ENCODE peak calls at places on chromosomes 12 and 14, in nine cellular contexts. H is colonic mucosa; K is Peyer's patch; A is hepatocyte; U is CD8-positive, alpha-beta T cell; W is stomach; C is H1; I is H9; F is GM12878. D is an unnamed sample. For H3K4me1, the result is how much of the 10 kb centered on the place peaks cover.

GRCh38 chr12:26668230-26668629 is 164.8 kb downstream of the ITPR2 start:
- DNase-seq in H (no peak), K (no peak), A (no peak), U (no peak), W (no peak), C (no peak), I (no peak), F (no peak), D (no peak)

GRCh38 chr14:61562321-61563161 is 132.8 kb upstream of the HIF1A start:
- DNase-seq in H (no peak), K (no peak), A (peak), U (no peak), W (no peak), C (no peak), I (no peak), F (no peak), D (no peak)

GRCh38 chr12:63919758-63920157 is 75.3 kb downstream of the SRGAP1 start:
- DNase-seq in H (no peak), K (no peak), A (no peak), U (no peak), W (no peak), C (no peak), I (no peak), F (no peak), D (no peak)

GRCh38 chr12:26091837-26092236 is 33.0 kb downstream of the BHLHE41 start:
- DNase-seq in H (no peak), K (no peak), A (peak), U (no peak), W (no peak), C (no peak), I (peak), F (no peak), D (no peak)

GRCh38 chr14:94680498-94681288 is 68.5 kb downstream of the SERPINA3 start:
- DNase-seq in H (no peak), K (no peak), A (no peak), U (no peak), W (no peak), C (no peak), I (no peak), F (no peak), D (no peak)

GRCh38 chr14:73262427-73263183 is 25.3 kb downstream of the PAPLN start:
- DNase-seq in H (no peak), K (no peak), A (no peak), U (no peak), W (no peak), C (no peak), I (no peak), F (no peak), D (no peak)

GRCh38 chr14:70889555-70889954 is 17.7 kb upstream of the PCNX1 start:
- DNase-seq in H (no peak), K (no peak), A (no peak), U (no peak), W (no peak), C (no peak), I (no peak), F (no peak), D (no peak)

GRCh38 chr14:68951800-68952540 is 27.1 kb downstream of the ACTN1 start:
- DNase-seq in H (no peak), K (no peak), A (no peak), U (no peak), W (no peak), C (no peak), I (no peak), F (no peak), D (no peak)

GRCh38 chr12:130104596-130105253 is 57.5 kb upstream of the FZD10 start:
- DNase-seq in H (no peak), K (no peak), A (no peak), U (no peak), W (no peak), C (no peak), I (peak), F (no peak), D (no peak)

GRCh38 chr14:92690171-92691011 is 58.0 kb downstream of the LGMN start:
- DNase-seq in H (peak), K (peak), A (peak), U (no peak), W (peak), C (no peak), I (peak), F (no peak), D (no peak)

GRCh38 chr14:38150075-38150474 is 57.6 kb upstream of the SSTR1 start:
- DNase-seq in H (no peak), K (no peak), A (no peak), U (no peak), W (no peak), C (no peak), I (no peak), F (no peak), D (no peak)

GRCh38 chr12:2064078-2064507 is 11.3 kb downstream of the CACNA1C start:
- DNase-seq in H (no peak), K (no peak), A (no peak), U (peak), W (no peak), C (no peak), I (no peak), F (peak), D (no peak)

GRCh38 chr12:24937553-24938244 is 11.2 kb downstream of the BCAT1 start:
- DNase-seq in H (no peak), K (no peak), A (no peak), U (no peak), W (no peak), C (no peak), I (no peak), F (no peak), D (no peak)

GRCh38 chr12:102023343-102023930 is 38.4 kb downstream of the WASHC3 start:
- DNase-seq in H (no peak), K (no peak), A (peak), U (no peak), W (no peak), C (no peak), I (no peak), F (no peak), D (no peak)

GRCh38 chr12:63875703-63876102 is 31.2 kb downstream of the SRGAP1 start:
- DNase-seq in H (no peak), K (no peak), A (no peak), U (no peak), W (no peak), C (no peak), I (no peak), F (no peak), D (no peak)

DNA sequence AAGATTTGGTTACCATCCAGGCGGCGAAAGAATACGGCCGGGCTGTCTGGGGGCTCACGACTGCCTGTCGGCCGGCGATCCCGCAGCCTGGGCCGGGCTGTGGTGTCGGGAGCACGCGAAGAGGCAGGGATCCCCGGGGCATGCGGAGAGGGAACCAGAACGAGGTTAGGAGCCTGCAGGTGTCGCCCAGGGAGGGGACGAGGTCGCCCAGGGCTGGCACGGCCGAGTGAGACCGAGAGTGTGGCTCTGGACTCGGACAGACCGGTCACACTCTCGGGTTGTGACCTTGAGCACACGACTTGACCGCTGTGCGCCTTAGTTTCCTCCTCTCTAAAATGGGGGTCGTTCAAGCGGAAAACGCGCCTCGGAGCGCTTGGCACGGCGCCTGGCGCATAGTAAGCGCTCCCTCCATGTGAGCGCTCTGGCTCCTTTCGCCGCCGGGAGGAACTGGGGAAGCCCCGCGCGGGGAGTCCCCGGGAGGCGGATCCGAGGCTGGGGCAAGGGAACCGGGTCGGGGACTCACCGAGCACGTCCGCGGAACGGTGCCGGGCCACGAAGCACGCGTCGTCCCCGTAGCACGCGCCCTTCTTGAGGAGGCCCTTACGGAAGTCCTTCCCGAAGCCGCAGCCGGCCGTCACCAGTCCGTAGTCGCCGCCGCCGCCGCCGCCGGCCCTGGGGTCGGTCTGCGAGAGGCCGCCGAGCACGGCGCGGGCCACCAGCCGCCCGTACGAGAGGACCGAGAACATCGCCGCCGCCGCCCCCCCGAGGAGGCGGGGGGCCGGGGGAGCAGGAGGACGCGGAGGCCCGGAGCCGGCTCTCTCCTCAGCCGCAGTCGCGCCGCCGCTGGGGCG is 607 bp downstream of the PPTC7 start:
- DNase-seq in H (peak), K (peak), A (peak), U (peak), W (peak), C (peak), I (peak), F (no peak), D (peak)
- H3K4me1 ChIP-seq in H (under half), K (under half), A (under half), U (half or more), W (half or more), C (under half), I (under half), F (under half), D (half or more)

GRCh38 chr12:72282721-72283120 is 10.6 kb downstream of the TRHDE start:
- DNase-seq in H (no peak), K (no peak), A (peak), U (no peak), W (no peak), C (no peak), I (no peak), F (no peak), D (no peak)
- TF ChIP-seq CTCF in H (no peak), K (peak), A (peak), U (no peak), W (no peak), C (peak), I (peak), F (peak), D (peak)

GRCh38 chr12:58159941-58160340 is 218.6 kb downstream of the ATP23 start:
- DNase-seq in H (no peak), K (no peak), A (no peak), U (no peak), W (no peak), C (no peak), I (no peak), F (no peak), D (no peak)
- H3K27ac ChIP-seq in H (no peak), K (no peak), A (no peak), U (no peak), W (no peak), C (no peak), I (no peak), F (no peak), D (no peak)

GRCh38 chr12:55827806-55828205 is 1.6 kb downstream of the DNAJC14 start:
- DNase-seq in H (no peak), K (no peak), A (no peak), U (no peak), W (no peak), C (no peak), I (no peak), F (no peak), D (no peak)
- H3K4me1 ChIP-seq in H (under half), K (under half), A (under half), U (under half), W (under half), C (under half), I (under half), F (under half), D (half or more)

D was measured in lower lobe of right lung.